ENCODE peak calls at places on chromosomes 1 and 21, in seven cellular contexts. E is NCI-H748 treated with DMSO at 0.1 percent for 48 hours; B is mammary epithelial cell; P is GM10248; G is CD8-positive, alpha-beta T cell; O is ACHN; F is lower lobe of right lung. W is an unnamed sample.
A peak's percentile ranks its signal among the peaks of the same experiment; 100 is the strongest.

GRCh38 chr1:78145105-78145580 is 99.4 kb downstream of the GIPC2 start:
- DNase-seq in F (peak; percentile 47), P (peak; percentile 42), E (peak; percentile 40), B (peak; percentile 63), G (no peak), O (peak; percentile 65), W (no peak)

GRCh38 chr1:160284220-160284781 is 632 bp downstream of the PEX19 start:
- DNase-seq in P (peak; percentile 19), G (no peak), B (peak; percentile 60), E (no peak), F (peak; percentile 59), O (peak; percentile 36), W (no peak)

GRCh38 chr21:41507521-41508414 is at the start of gene TMPRSS2:
- DNase-seq in B (peak; percentile 17), G (no peak), F (peak; percentile 88), O (no peak), P (no peak), E (no peak), W (no peak)

GRCh38 chr1:218516526-218516925 is 171.4 kb downstream of the TGFB2 start:
- DNase-seq in E (no peak), B (no peak), P (no peak), F (no peak), O (no peak), G (no peak), W (no peak)

GRCh38 chr21:46159390-46159789 is 4.0 kb upstream of the FTCD start:
- DNase-seq in G (no peak), P (no peak), E (no peak), F (no peak), B (peak; percentile 28), O (no peak), W (no peak)

GRCh38 chr21:41678016-41678935 is 88.6 kb downstream of the RIPK4 start:
- DNase-seq in B (peak; percentile 94), F (peak; percentile 67), G (no peak), P (no peak), E (peak; percentile 30), O (peak; percentile 58), W (no peak)

GRCh38 chr1:6097824-6098223 is 52.1 kb downstream of the KCNAB2 start:
- DNase-seq in B (no peak), G (no peak), F (peak; percentile 37), O (no peak), E (no peak), P (no peak), W (no peak)

GRCh38 chr1:39386997-39387396 is 104.4 kb upstream of the BMP8A start:
- DNase-seq in E (no peak), P (no peak), F (no peak), G (no peak), O (no peak), B (no peak), W (no peak)

GRCh38 chr1:53734650-53735211 is 4.2 kb downstream of the GLIS1 start:
- DNase-seq in O (peak; percentile 17), P (no peak), E (no peak), F (no peak), B (no peak), G (no peak), W (no peak)

GRCh38 chr1:204706838-204707509 is 21.4 kb upstream of the LRRN2 start:
- DNase-seq in B (no peak), G (no peak), P (no peak), O (no peak), E (no peak), F (no peak), W (no peak)

GRCh38 chr1:27519341-27520258 is 29.6 kb upstream of the WASF2 start:
- DNase-seq in B (no peak), P (no peak), O (peak; percentile 28), G (no peak), E (peak; percentile 50), F (no peak), W (no peak)

GRCh38 chr1:23449306-23449705 is 24.8 kb upstream of the TCEA3 start:
- DNase-seq in E (no peak), P (no peak), F (no peak), O (no peak), G (no peak), B (no peak), W (no peak)

GRCh38 chr1:208939545-208940085 is 643.9 kb upstream of the CAMK1G start:
- DNase-seq in O (no peak), P (no peak), B (no peak), F (no peak), E (no peak), G (no peak), W (no peak)

GRCh38 chr1:32989160-32989894 is 24.7 kb upstream of the RNF19B start:
- DNase-seq in P (no peak), G (no peak), E (no peak), B (peak; percentile 99), O (peak; percentile 88), F (peak; percentile 80), W (peak; percentile 61)

GRCh38 chr1:48093147-48093546 is 96.0 kb upstream of the TRABD2B start:
- DNase-seq in G (no peak), E (no peak), P (no peak), O (no peak), F (no peak), B (no peak), W (no peak)

GRCh38 chr1:8649027-8649426 is 168.4 kb downstream of the RERE start:
- DNase-seq in G (no peak), F (no peak), B (no peak), O (no peak), E (no peak), P (peak; percentile 70), W (no peak)

GRCh38 chr1:187848321-187848720 is 1019.6 kb downstream of the PLA2G4A start:
- DNase-seq in B (no peak), F (no peak), G (no peak), E (no peak), P (no peak), O (no peak), W (no peak)

GRCh38 chr1:12621346-12622320 is 3.6 kb upstream of the DHRS3 start:
- DNase-seq in E (no peak), B (no peak), F (no peak), G (no peak), P (no peak), O (no peak), W (no peak)

GRCh38 chr21:46393451-46393940 is 65.2 kb upstream of the DIP2A start:
- DNase-seq in F (peak; percentile 41), O (no peak), B (no peak), E (no peak), P (no peak), G (no peak), W (no peak)

GRCh38 chr21:44547656-44548331 is 3.5 kb downstream of the KRTAP10-2 start:
- DNase-seq in P (no peak), G (no peak), F (no peak), O (no peak), B (no peak), E (no peak), W (no peak)

GRCh38 chr1:37317870-37318431 is 156.4 kb upstream of the ZC3H12A start:
- DNase-seq in O (no peak), G (no peak), P (no peak), B (no peak), F (no peak), E (peak; percentile 18), W (no peak)

GRCh38 chr1:230753586-230754251 is 6.5 kb downstream of the CAPN9 start:
- DNase-seq in E (peak; percentile 73), F (no peak), P (peak; percentile 52), B (peak; percentile 6), G (no peak), O (peak; percentile 37), W (peak; percentile 26)

GRCh38 chr1:222697858-222698257 is 14.4 kb downstream of the AIDA start:
- DNase-seq in G (no peak), O (no peak), E (no peak), P (no peak), B (no peak), F (no peak), W (no peak)

GRCh38 chr1:92480813-92481597 is 5.7 kb downstream of the GFI1 start:
- DNase-seq in E (no peak), F (peak; percentile 45), O (no peak), G (no peak), B (no peak), P (no peak), W (no peak)

GRCh38 chr1:81703352-81703735 is 97.4 kb upstream of the ADGRL2 start:
- DNase-seq in O (no peak), F (no peak), E (no peak), P (no peak), G (no peak), B (peak; percentile 50), W (no peak)

GRCh38 chr21:15848632-15849031 is 118.8 kb downstream of the USP25 start:
- DNase-seq in P (no peak), F (no peak), E (no peak), B (peak; percentile 74), G (no peak), O (no peak), W (no peak)

GRCh38 chr1:154198756-154199562 is 7.1 kb upstream of the TPM3 start:
- DNase-seq in G (no peak), O (peak; percentile 77), P (peak; percentile 53), F (no peak), E (peak; percentile 28), B (peak; percentile 48), W (no peak)

GRCh38 chr1:243236604-243237252 is 18.4 kb downstream of the CEP170 start:
- DNase-seq in E (no peak), F (no peak), O (no peak), G (no peak), P (no peak), B (no peak), W (no peak)

GRCh38 chr1:234533975-234534876 is 55.2 kb upstream of the TARBP1 start:
- DNase-seq in P (no peak), B (peak; percentile 69), F (peak; percentile 87), E (peak; percentile 41), G (no peak), O (no peak), W (no peak)

GRCh38 chr1:115158181-115158580 is 68.9 kb upstream of the TSPAN2 start:
- DNase-seq in O (no peak), P (no peak), E (no peak), F (no peak), G (no peak), B (peak; percentile 95), W (no peak)

GRCh38 chr1:114154963-114155322 is 1.3 kb upstream of the SYT6 start:
- DNase-seq in F (no peak), O (no peak), B (peak; percentile 13), E (no peak), P (no peak), G (no peak), W (no peak)

GRCh38 chr1:84772428-84772943 is 82.2 kb upstream of the SSX2IP start:
- DNase-seq in O (peak; percentile 61), B (peak; percentile 78), F (peak; percentile 58), G (peak; percentile 25), P (peak; percentile 72), E (peak; percentile 49), W (peak; percentile 48)

GRCh38 chr1:176897350-176898236 is 266.9 kb downstream of the ASTN1 start:
- DNase-seq in F (peak; percentile 62), B (peak; percentile 37), O (peak; percentile 73), G (no peak), E (peak; percentile 41), P (peak; percentile 52), W (peak; percentile 2)

GRCh38 chr1:36922071-36922470 is 112.2 kb downstream of the GRIK3 start:
- DNase-seq in G (no peak), B (no peak), P (no peak), E (no peak), O (no peak), F (no peak), W (no peak)

GRCh38 chr1:153535664-153536585 is at the start of gene S100A6:
- DNase-seq in E (peak; percentile 44), F (peak; percentile 96), O (peak; percentile 96), P (peak; percentile 55), B (peak; percentile 73), G (peak; percentile 66), W (peak; percentile 76)

GRCh38 chr1:39183503-39184353 is 20.8 kb upstream of the MACF1 start:
- DNase-seq in B (peak; percentile 100), F (peak; percentile 65), O (peak; percentile 93), E (peak; percentile 87), G (peak; percentile 60), P (no peak), W (peak; percentile 78)

GRCh38 chr1:55057270-55057955 is 18.1 kb downstream of the PCSK9 start:
- DNase-seq in F (no peak), B (no peak), P (no peak), E (no peak), G (no peak), O (no peak), W (no peak)

GRCh38 chr1:226722240-226722900 is 16.7 kb downstream of the ITPKB start:
- DNase-seq in F (no peak), B (no peak), G (no peak), E (peak; percentile 4), P (no peak), O (no peak), W (no peak)